ENCODE peak calls at places on chromosome 13, in four cellular contexts. X is spleen, F is fibroblast of lung, Z is right atrium auricular region. L is an unnamed sample.

GRCh38 chr13:98486412-98486811 is 90.5 kb downstream of the STK24 start:
- DNase-seq in X (no peak), F (no peak), Z (no peak), L (no peak)

GRCh38 chr13:51502206-51502651 is 49.4 kb upstream of the INTS6 start:
- DNase-seq in X (no peak), F (peak), Z (no peak), L (peak)

GRCh38 chr13:41708648-41709175 is 251.4 kb downstream of the RGCC start:
- DNase-seq in X (no peak), F (no peak), Z (no peak), L (peak)

GRCh38 chr13:97367427-97367826 is 66.5 kb upstream of the RAP2A start:
- DNase-seq in X (no peak), F (peak), Z (no peak), L (peak)

GRCh38 chr13:21360463-21360862 is 98.6 kb downstream of the ZDHHC20 start:
- DNase-seq in X (no peak), F (no peak), Z (no peak), L (no peak)

GRCh38 chr13:102825921-102826706 is 19.7 kb upstream of the ERCC5 start:
- DNase-seq in X (no peak), F (peak), Z (no peak), L (peak)

GRCh38 chr13:97395437-97396136 is 38.4 kb upstream of the RAP2A start:
- DNase-seq in X (no peak), F (peak), Z (no peak), L (peak)

GRCh38 chr13:110937511-110938303 is 22.8 kb upstream of the ANKRD10 start:
- DNase-seq in X (no peak), F (no peak), Z (no peak), L (no peak)

GRCh38 chr13:102386461-102386860 is 15.4 kb downstream of the FGF14 start:
- DNase-seq in X (no peak), F (no peak), Z (no peak), L (no peak)

GRCh38 chr13:78598382-78598781 is 5.0 kb downstream of the POU4F1 start:
- DNase-seq in X (no peak), F (peak), Z (no peak), L (no peak)

DNA sequence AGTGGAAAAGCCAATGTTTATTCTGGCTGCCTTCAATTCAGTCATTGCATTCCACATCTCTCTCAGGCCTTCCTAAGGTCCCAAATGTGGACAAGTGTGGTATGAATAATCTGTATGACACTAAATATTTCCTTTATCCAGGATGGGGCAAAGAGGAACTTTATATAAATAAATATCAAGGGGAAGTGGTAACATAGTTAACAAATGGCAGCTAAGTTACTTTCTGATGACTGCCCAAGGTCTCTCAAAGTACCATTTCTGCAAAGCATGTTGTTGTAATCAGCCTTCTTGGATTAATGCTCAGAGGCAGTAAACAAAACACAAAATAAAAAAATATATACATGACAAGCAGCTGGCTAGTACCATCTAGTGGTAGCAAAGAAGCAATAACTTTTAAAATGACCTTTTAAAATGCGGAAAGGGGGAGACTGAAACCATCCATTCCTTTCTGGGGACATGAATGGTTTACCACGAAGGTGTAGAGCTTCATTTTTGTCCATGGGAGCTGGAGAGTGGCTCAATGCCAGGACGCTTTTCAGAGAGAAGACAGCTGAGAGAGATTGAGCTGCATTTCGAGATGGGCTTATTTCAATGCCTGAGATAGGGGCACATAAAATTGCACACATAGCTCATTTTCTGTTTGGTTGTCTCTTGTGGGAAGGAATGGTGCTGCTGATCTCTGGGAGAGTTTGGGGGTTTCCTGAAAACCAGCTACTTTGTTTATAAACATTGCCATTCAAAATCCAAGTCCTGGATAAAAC is 259.2 kb downstream of the RFC3 start:
- DNase-seq in X (no peak), F (peak), Z (no peak), L (peak)
- TF ChIP-seq CTCF in X (no peak), F (peak), Z (peak), L (peak)

DNA sequence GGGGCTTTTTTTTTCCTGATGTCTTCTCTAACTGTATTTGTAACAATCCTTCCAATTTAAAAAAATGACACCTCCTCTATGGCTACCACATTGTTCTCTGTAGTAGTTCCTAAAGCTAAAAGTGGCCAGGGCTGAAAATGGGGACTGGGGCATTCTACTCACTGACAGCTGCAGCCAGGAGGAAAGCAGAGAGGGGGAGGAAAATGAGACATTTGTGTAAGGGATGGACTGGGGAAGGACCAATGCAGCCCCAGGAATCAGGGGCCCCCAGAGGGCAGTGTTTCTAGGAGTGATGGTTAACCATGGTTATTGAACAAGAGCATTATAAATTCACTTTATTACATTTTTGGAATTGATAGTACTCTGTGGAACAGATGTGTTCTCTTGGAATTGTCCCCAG is 34.3 kb upstream of the C1QTNF9 start:
- DNase-seq in X (no peak), F (no peak), Z (peak), L (no peak)
- H3K4me3 ChIP-seq in X (no peak), F (no peak), Z (no peak), L (no peak)

GRCh38 chr13:57557979-57558529 is 73.5 kb upstream of the PCDH17 start:
- DNase-seq in X (no peak), F (peak), Z (no peak), L (peak)
- TF ChIP-seq CTCF in X (no peak), F (no peak), Z (no peak), L (no peak)

GRCh38 chr13:46178143-46178542 is 3.8 kb downstream of the LCP1 start:
- DNase-seq in X (no peak), F (no peak), Z (no peak), L (no peak)
- H3K4me3 ChIP-seq in X (peak), F (no peak), Z (no peak), L (no peak)

GRCh38 chr13:20354722-20355121 is 122.6 kb upstream of the GJB6 start:
- DNase-seq in X (no peak), F (no peak), Z (no peak), L (no peak)

GRCh38 chr13:20351279-20352022 is 119.3 kb upstream of the GJB6 start:
- DNase-seq in X (no peak), F (peak), Z (no peak), L (peak)

GRCh38 chr13:20350819-20351218 is 118.7 kb upstream of the GJB6 start:
- DNase-seq in X (no peak), F (no peak), Z (no peak), L (peak)

GRCh38 chr13:20356437-20356836 is 124.3 kb upstream of the GJB6 start:
- DNase-seq in X (no peak), F (no peak), Z (no peak), L (no peak)

DNA sequence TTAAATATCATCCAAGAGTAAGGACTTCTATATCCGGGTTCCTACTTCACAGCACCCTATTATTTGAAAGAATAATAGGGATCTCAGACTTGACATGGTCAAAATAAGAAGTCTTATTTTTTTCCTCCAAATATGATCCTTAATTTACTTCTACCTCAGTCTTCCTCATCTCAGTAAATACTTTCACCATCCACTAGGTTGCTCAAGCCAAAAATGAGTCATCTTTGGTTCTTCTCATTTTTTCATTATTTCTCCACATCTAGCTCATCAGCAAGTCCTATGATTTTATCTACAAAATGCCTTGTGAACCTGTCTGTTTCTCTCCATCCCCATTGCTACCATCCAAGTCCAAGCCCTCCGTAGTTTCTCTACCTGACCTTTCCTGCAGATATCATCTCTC is 121.9 kb upstream of the GJB6 start:
- DNase-seq in X (no peak), F (peak), Z (no peak), L (peak)
- TF ChIP-seq CTCF in X (no peak), F (no peak), Z (no peak), L (peak)

GRCh38 chr13:83881031-83881727 is 1.1 kb downstream of the SLITRK1 start:
- DNase-seq in X (no peak), F (no peak), Z (no peak), L (no peak)
- H3K4me3 ChIP-seq in X (no peak), F (peak), Z (no peak), L (peak)

GRCh38 chr13:33710924-33711323 is 107.0 kb upstream of the RFC3 start:
- DNase-seq in X (no peak), F (no peak), Z (no peak), L (no peak)
- TF ChIP-seq CTCF in X (no peak), F (no peak), Z (no peak), L (no peak)

DNA sequence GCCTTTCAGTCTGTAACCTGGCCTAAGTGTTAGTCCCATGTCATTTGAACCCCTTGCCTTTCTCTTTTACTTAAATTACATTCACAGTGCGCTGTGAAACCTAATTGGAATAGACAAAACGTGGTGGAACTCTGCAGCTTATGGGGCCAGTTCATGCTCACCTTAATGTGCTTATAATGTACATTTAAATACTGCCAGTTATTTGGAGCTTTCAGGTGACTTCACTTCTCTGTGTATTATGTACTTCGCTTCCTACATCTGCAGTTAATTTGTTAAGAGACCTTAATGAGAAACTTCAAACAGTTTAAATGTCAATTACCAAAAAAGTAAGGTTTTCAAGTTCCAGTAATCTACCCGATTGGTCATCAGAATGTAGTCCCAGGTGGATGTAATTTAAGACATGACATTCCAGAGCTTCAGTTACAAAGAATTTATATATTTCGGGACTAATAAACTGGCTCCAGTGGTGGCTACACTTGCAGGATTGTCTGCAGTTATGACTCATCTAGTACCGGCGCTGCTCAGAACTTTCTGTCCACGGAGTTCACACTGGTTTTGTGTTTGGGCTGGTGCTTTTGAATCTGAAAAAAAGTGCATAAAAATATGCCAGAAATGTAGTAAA is 125.3 kb downstream of the TM9SF2 start:
- DNase-seq in X (no peak), F (peak), Z (no peak), L (peak)
- H3K4me3 ChIP-seq in X (no peak), F (no peak), Z (no peak), L (no peak)